ENCODE peak calls at places on chromosomes 13 and 19, in ten cellular contexts. B is NB4, O is neural progenitor cell, C is GM06990, M is uterus, J is HL-60, V is foreskin fibroblast, W is cardiac muscle cell, Y is GM23248, N is tibial artery. A is an unnamed sample.

GRCh38 chr13:37040789-37041188 is 18.7 kb downstream of the SUPT20H start:
- DNase-seq in B (no peak), O (no peak), C (no peak), M (no peak), J (no peak), V (no peak), W (no peak), Y (no peak), N (no peak), A (no peak)

GRCh38 chr19:10726268-10726667 is 8.4 kb downstream of the DNM2 start:
- DNase-seq in B (no peak), O (no peak), C (no peak), M (no peak), J (no peak), V (no peak), W (no peak), Y (no peak), N (no peak), A (no peak)

GRCh38 chr19:21912654-21913053 is 76.7 kb upstream of the ZNF43 start:
- DNase-seq in B (peak), O (no peak), C (no peak), M (no peak), J (no peak), V (no peak), W (no peak), Y (no peak), N (no peak), A (no peak)

GRCh38 chr13:44843403-44843802 is 145.9 kb downstream of the NUFIP1 start:
- DNase-seq in B (peak), O (no peak), C (no peak), M (no peak), J (no peak), V (peak), W (peak), Y (peak), N (no peak), A (no peak)

GRCh38 chr13:88000239-88000638 is 329.1 kb downstream of the SLITRK5 start:
- DNase-seq in B (peak), O (no peak), C (no peak), M (no peak), J (no peak), V (no peak), W (no peak), Y (peak), N (no peak), A (no peak)

GRCh38 chr19:5897189-5897969 is 6.2 kb downstream of the NDUFA11 start:
- DNase-seq in B (no peak), O (no peak), C (no peak), M (no peak), J (no peak), V (no peak), W (no peak), Y (no peak), N (no peak), A (no peak)

GRCh38 chr13:79593611-79594275 is 112.8 kb downstream of the NDFIP2 start:
- DNase-seq in B (no peak), O (no peak), C (no peak), M (no peak), J (no peak), V (peak), W (peak), Y (peak), N (no peak), A (no peak)

GRCh38 chr19:50679177-50680125 is 30.2 kb downstream of the C19orf81 start:
- DNase-seq in B (peak), O (peak), C (peak), M (peak), J (peak), V (peak), W (peak), Y (peak), N (peak), A (peak)

GRCh38 chr19:35155441-35155840 is 906 bp downstream of the FXYD5 start:
- DNase-seq in B (no peak), O (no peak), C (peak), M (no peak), J (peak), V (no peak), W (no peak), Y (no peak), N (no peak), A (no peak)

GRCh38 chr13:103883698-103884097 is 817.5 kb upstream of the SLC10A2 start:
- DNase-seq in B (no peak), O (no peak), C (no peak), M (no peak), J (no peak), V (peak), W (peak), Y (peak), N (no peak), A (no peak)

GRCh38 chr19:52114691-52115090 is 19.1 kb upstream of the ZNF841 start:
- DNase-seq in B (no peak), O (no peak), C (no peak), M (no peak), J (no peak), V (no peak), W (no peak), Y (no peak), N (no peak), A (no peak)
- H3K4me3 ChIP-seq in B (no peak), O (peak), C (no peak), M (no peak), J (no peak), V (no peak), W (no peak), Y (no peak), N (no peak), A (no peak)

GRCh38 chr19:31127132-31127967 is 221.9 kb downstream of the TSHZ3 start:
- DNase-seq in B (no peak), O (no peak), C (no peak), M (peak), J (no peak), V (peak), W (peak), Y (peak), N (no peak), A (peak)
- H3K4me3 ChIP-seq in B (no peak), O (no peak), C (no peak), M (no peak), J (no peak), V (no peak), W (no peak), Y (peak), N (no peak), A (no peak)

DNA sequence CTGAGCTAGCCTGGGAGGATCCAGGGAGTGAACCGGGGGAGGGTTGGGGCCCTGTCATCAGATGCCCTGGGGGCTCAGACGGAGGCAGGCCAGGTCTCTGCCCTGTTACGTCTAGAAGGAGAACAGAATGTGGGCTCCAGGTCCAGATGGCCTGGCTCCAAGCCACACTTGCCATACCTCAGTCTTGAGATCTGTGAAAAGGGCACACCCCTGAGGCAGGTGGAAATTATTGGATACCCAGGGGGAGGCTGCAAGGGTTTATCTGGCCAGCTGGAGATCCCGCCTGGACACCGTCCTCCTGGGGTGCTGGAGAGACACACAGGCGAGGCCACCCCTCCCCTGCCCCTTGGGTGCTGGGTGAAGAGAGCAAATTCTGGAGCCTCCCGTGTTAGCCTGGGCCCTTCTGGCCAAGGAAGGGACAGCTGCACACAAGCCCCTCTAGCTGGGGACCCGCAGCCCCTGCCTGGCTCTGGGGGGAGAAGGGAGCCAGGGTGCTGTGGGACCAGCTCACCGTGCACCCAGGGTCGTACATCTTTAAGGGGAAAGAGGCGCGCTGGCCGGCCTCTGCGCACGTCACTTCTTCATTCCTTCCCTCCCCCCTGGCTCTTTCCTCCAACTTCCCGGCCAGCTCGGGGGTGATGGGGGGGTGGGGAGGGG is 808 bp upstream of the NFIC start:
- DNase-seq in B (peak), O (no peak), C (no peak), M (peak), J (peak), V (peak), W (peak), Y (peak), N (peak), A (no peak)
- H3K4me3 ChIP-seq in B (peak), O (peak), C (peak), M (peak), J (peak), V (peak), W (peak), Y (peak), N (peak), A (peak)

GRCh38 chr13:20127263-20127562 is 33.6 kb downstream of the GJA3 start:
- DNase-seq in B (peak), O (no peak), C (no peak), M (no peak), J (peak), V (no peak), W (peak), Y (no peak), N (no peak), A (no peak)
- H3K4me3 ChIP-seq in B (peak), O (peak), C (peak), M (peak), J (peak), V (peak), W (peak), Y (peak), N (peak), A (peak)

GRCh38 chr19:54024660-54025059 is 33.2 kb downstream of the CACNG6 start:
- DNase-seq in B (no peak), O (no peak), C (no peak), M (no peak), J (no peak), V (no peak), W (no peak), Y (no peak), N (no peak), A (no peak)
- H3K4me3 ChIP-seq in B (no peak), O (no peak), C (no peak), M (no peak), J (no peak), V (no peak), W (no peak), Y (no peak), N (no peak), A (no peak)

DNA sequence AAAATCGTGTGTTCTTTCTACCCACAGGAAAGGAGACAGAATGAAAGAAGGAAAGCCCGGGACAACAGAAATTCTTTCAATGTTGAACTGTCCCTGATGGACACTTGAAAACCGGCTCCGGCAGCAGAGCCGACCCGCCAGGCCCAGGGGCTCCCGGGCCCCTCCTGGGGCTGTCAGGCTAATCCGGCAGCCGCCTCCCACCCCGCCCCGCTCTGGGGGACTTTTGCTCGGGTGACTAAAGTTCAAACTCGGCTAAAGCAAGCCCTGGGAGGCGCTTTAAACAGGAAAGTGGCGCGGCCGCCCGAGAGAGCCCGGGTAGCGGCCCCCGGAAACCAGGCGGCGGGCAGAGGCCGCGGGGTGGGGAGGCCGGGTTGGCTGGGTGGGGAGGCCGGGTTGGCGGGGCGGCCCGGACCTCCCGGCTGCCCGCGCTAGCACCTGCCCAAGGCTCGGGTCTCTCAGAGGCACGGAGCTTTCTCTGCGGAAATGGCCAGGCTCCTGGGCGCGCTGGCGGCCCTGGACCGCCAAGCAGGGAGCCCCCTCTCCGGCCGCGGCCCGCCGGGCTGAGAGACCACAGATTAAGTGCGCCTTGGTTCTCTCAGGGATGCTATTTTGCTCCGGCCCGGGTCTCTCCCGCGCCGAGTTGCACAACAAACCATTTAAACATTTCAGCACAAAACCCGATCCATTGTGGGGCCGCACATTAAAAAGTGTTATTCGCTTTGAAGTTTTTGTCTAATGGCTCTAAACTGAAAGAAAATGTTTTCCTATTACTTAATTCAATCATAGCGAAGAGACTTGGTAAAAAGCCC is 2.6 kb upstream of the GSX1 start:
- DNase-seq in B (peak), O (peak), C (no peak), M (no peak), J (no peak), V (no peak), W (no peak), Y (no peak), N (no peak), A (no peak)
- H3K4me3 ChIP-seq in B (no peak), O (peak), C (peak), M (no peak), J (peak), V (no peak), W (no peak), Y (no peak), N (peak), A (no peak)

GRCh38 chr13:51783432-51784094 is 20.4 kb downstream of the DHRS12 start:
- DNase-seq in B (no peak), O (no peak), C (no peak), M (no peak), J (no peak), V (no peak), W (no peak), Y (no peak), N (no peak), A (no peak)

GRCh38 chr13:51782026-51782710 is 21.8 kb downstream of the DHRS12 start:
- DNase-seq in B (no peak), O (no peak), C (no peak), M (no peak), J (no peak), V (no peak), W (no peak), Y (no peak), N (no peak), A (no peak)

GRCh38 chr13:51784097-51784496 is 19.9 kb downstream of the DHRS12 start:
- DNase-seq in B (no peak), O (no peak), C (no peak), M (no peak), J (no peak), V (no peak), W (no peak), Y (no peak), N (no peak), A (no peak)

GRCh38 chr13:51785592-51786424 is 18.2 kb downstream of the DHRS12 start:
- DNase-seq in B (peak), O (peak), C (no peak), M (peak), J (no peak), V (peak), W (peak), Y (peak), N (no peak), A (peak)

DNA sequence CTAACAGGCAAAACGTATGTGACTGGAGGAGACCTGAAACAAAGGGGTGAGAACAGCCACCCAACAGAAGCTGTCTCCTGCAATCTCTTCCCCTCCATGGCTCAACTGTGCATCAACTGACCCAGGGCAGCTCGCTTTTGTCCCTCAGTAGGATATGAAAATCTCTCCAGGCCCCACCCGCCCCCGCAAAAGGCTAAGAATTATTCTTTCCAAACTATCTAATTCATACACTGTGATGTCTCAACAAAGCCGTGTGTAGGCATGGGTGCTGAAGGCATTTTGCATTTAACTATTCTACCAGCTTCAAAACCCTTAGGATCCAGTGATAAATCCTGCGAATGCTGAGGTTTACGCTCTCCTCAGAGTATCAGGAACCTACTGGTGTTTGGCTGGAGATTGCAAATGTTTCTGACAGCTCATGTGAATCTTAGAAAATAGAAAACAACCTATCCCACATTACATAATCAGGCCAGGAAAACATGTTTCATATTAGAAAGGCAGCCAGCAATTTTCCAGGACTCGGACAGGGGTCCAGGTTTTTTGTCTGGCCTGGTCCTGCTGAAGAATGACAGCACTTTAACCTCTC is 17.4 kb downstream of the DHRS12 start:
- DNase-seq in B (no peak), O (no peak), C (no peak), M (no peak), J (no peak), V (no peak), W (no peak), Y (peak), N (no peak), A (no peak)
- H3K4me3 ChIP-seq in B (no peak), O (no peak), C (no peak), M (no peak), J (no peak), V (no peak), W (no peak), Y (peak), N (no peak), A (no peak)

A was measured in BJ.